ENCODE peak calls at places on chromosomes 2 and 18, in seven cellular contexts. Y is GM12878, P is fibroblast of mammary gland, Z is spleen, D is OCI-LY7, S is WERI-Rb-1, E is choroid plexus epithelial cell. X is an unnamed sample.

GRCh38 chr18:9507565-9508088 is 32.3 kb downstream of the RALBP1 start:
- DNase-seq in P (no peak), E (no peak), D (no peak), Y (no peak), S (no peak), Z (no peak), X (no peak)

GRCh38 chr2:43482974-43483373 is 112.9 kb downstream of the THADA start:
- DNase-seq in S (no peak), E (peak), Z (no peak), Y (peak), D (no peak), P (peak), X (no peak)

GRCh38 chr2:120541972-120542670 is 193.5 kb upstream of the GLI2 start:
- DNase-seq in E (no peak), Y (no peak), S (no peak), Z (no peak), D (no peak), P (no peak), X (no peak)

GRCh38 chr2:106801256-106801655 is 84.7 kb downstream of the ST6GAL2 start:
- DNase-seq in Z (no peak), D (no peak), Y (no peak), S (no peak), E (no peak), P (no peak), X (no peak)

GRCh38 chr2:9467687-9468086 is 6.7 kb upstream of the IAH1 start:
- DNase-seq in S (no peak), E (no peak), P (no peak), D (no peak), Z (no peak), Y (no peak), X (no peak)

GRCh38 chr2:219273887-219274391 is 5.2 kb upstream of the DNAJB2 start:
- DNase-seq in D (no peak), Z (no peak), S (no peak), E (no peak), Y (no peak), P (no peak), X (no peak)

GRCh38 chr2:60544059-60544458 is 9.4 kb downstream of the BCL11A start:
- DNase-seq in D (no peak), S (no peak), P (no peak), Y (no peak), E (no peak), Z (no peak), X (no peak)

GRCh38 chr2:69196327-69197117 is 183.5 kb downstream of the ANTXR1 start:
- DNase-seq in Y (no peak), Z (no peak), E (peak), D (no peak), P (peak), S (no peak), X (no peak)

GRCh38 chr2:53715568-53715967 is 52.0 kb upstream of the CHAC2 start:
- DNase-seq in S (no peak), E (peak), Y (no peak), Z (no peak), P (peak), D (peak), X (no peak)

GRCh38 chr2:240812301-240812680 is 7.7 kb downstream of the KIF1A start:
- DNase-seq in S (no peak), Z (peak), D (no peak), E (no peak), Y (no peak), P (no peak), X (no peak)

GRCh38 chr2:45741451-45741850 is 90.0 kb downstream of the PRKCE start:
- DNase-seq in Z (no peak), Y (no peak), D (no peak), P (peak), E (no peak), S (no peak), X (no peak)

GRCh38 chr2:33426666-33427231 is 49.7 kb upstream of the RASGRP3 start:
- DNase-seq in P (peak), S (peak), Z (no peak), Y (no peak), E (peak), D (no peak), X (peak)

DNA sequence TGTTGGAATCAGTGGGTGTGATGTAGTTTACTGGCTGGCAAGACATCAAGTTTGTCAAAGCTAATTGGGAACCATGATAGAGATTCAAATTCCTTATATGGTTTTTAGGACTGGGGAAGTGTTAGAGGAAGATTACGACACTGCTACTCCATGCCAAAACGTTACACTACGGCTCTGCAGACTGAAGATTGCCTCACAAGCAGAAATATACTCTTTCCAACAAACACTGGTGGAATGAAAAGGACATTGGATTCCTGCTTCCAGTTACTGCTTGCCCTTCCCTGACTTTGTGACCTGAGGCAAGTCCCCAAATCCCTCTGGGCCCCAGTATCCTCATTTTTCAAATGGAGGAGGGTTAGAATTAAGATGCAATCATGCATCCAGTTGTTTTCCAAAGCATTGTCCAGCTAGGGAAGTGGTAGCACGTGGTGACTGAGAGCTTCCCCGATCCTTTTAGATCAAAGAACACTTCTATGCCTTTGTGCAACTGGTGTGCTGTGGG is 147.5 kb downstream of the CDC42EP3 start:
- DNase-seq in D (no peak), E (peak), Z (no peak), P (peak), Y (no peak), S (no peak), X (peak)
- H3K4me3 ChIP-seq in D (no peak), E (no peak), Z (no peak), P (no peak), Y (no peak), S (no peak), X (no peak)

GRCh38 chr18:57052173-57052572 is 94.7 kb upstream of the BOD1L2 start:
- DNase-seq in P (no peak), S (no peak), Z (no peak), D (no peak), E (no peak), Y (no peak), X (no peak)
- TF ChIP-seq CTCF in P (no peak), S (peak), Z (no peak), D (peak), E (no peak), Y (peak), X (no peak)

GRCh38 chr2:127649684-127650040 is 3.7 kb downstream of the GPR17 start:
- DNase-seq in P (peak), S (peak), D (peak), Z (peak), E (peak), Y (peak), X (no peak)
- H3K4me3 ChIP-seq in P (no peak), S (no peak), D (no peak), Z (no peak), E (no peak), Y (no peak), X (no peak)

GRCh38 chr18:38900445-38900844 is 1334.8 kb upstream of the CELF4 start:
- DNase-seq in Z (no peak), E (no peak), Y (no peak), D (no peak), P (no peak), S (no peak), X (no peak)
- TF ChIP-seq CTCF in Z (no peak), E (no peak), Y (no peak), D (no peak), P (no peak), S (no peak), X (no peak)